ENCODE peak calls at places on chromosomes 3 and 15, in six cellular contexts. K is activated CD4-positive, alpha-beta T cell treated with anti-CD3 and anti-CD28 coated beads, Interleukin-2, amount 50 U/mL, for 1 hour; T is fibroblast of mammary gland; Y is effector memory CD8-positive, alpha-beta T cell; C is mucosa of descending colon; N is SW480. I is an unnamed sample.

GRCh38 chr3:134722899-134723484 is 72.1 kb upstream of the EPHB1 start:
- DNase-seq in K (no peak), T (no peak), Y (no peak), C (no peak), N (no peak), I (no peak)

GRCh38 chr3:192482809-192483208 is 244.5 kb downstream of the FGF12 start:
- DNase-seq in K (no peak), T (peak), Y (no peak), C (no peak), N (no peak), I (no peak)

GRCh38 chr3:120052225-120052624 is 42.0 kb downstream of the GSK3B start:
- DNase-seq in K (no peak), T (no peak), Y (no peak), C (no peak), N (no peak), I (no peak)

GRCh38 chr3:105553851-105554250 is 187.1 kb downstream of the ALCAM start:
- DNase-seq in K (no peak), T (peak), Y (no peak), C (no peak), N (no peak), I (no peak)

GRCh38 chr3:101252897-101253296 is 67.5 kb downstream of the IMPG2 start:
- DNase-seq in K (no peak), T (no peak), Y (no peak), C (no peak), N (no peak), I (no peak)

GRCh38 chr3:50632450-50632849 is 15.5 kb downstream of the MAPKAPK3 start:
- DNase-seq in K (no peak), T (no peak), Y (no peak), C (no peak), N (no peak), I (no peak)

GRCh38 chr3:113231827-113232253 is 20.5 kb downstream of the BOC start:
- DNase-seq in K (no peak), T (peak), Y (no peak), C (no peak), N (peak), I (no peak)

GRCh38 chr3:127339943-127340861 is 52.4 kb upstream of the PRR20G start:
- DNase-seq in K (no peak), T (no peak), Y (no peak), C (no peak), N (no peak), I (no peak)

GRCh38 chr15:67834593-67835348 is 5.1 kb downstream of the RNU6-1 start:
- DNase-seq in K (no peak), T (no peak), Y (no peak), C (no peak), N (no peak), I (peak)

GRCh38 chr15:97691799-97692198 is 268.7 kb upstream of the ARRDC4 start:
- DNase-seq in K (no peak), T (no peak), Y (no peak), C (peak), N (peak), I (no peak)

GRCh38 chr3:39386331-39386730 is 3.2 kb downstream of the SLC25A38 start:
- DNase-seq in K (no peak), T (no peak), Y (no peak), C (no peak), N (no peak), I (no peak)

GRCh38 chr15:64251121-64251520 is 88.3 kb upstream of the PPIB start:
- DNase-seq in K (no peak), T (no peak), Y (peak), C (no peak), N (no peak), I (no peak)

GRCh38 chr15:67240235-67241131 is 14.0 kb downstream of the AAGAB start:
- DNase-seq in K (peak), T (no peak), Y (no peak), C (peak), N (peak), I (no peak)

GRCh38 chr3:114389156-114389555 is 95.3 kb downstream of the TIGIT start:
- DNase-seq in K (no peak), T (no peak), Y (peak), C (no peak), N (no peak), I (peak)

GRCh38 chr3:179322481-179323196 is at the start of gene ZNF639:
- DNase-seq in K (peak), T (peak), Y (peak), C (peak), N (peak), I (peak)

I was measured in naive thymus-derived CD4-positive, alpha-beta T cell.